ENCODE peak calls at places on chromosomes 2 and 18, in ten cellular contexts. Q is fibroblast of the aortic adventitia; F is right lobe of liver; L is CD4-positive, alpha-beta T cell; T is tibial artery; R is coronary artery; V is activated CD8-positive, alpha-beta T cell treated with anti-CD3 and anti-CD28 coated beads for 36 hours; O is dorsolateral prefrontal cortex; U is fibroblast of pulmonary artery; B is GM10248. Z is an unnamed sample.

GRCh38 chr2:37561615-37562569 is 109.5 kb downstream of the CDC42EP3 start:
- DNase-seq in Q (peak; percentile 82), F (no peak), L (no peak), T (no peak), R (no peak), V (peak; percentile 65), O (no peak), U (peak; percentile 93), B (peak; percentile 18), Z (no peak)

GRCh38 chr2:201854221-201854801 is 48.0 kb downstream of the CDK15 start:
- DNase-seq in Q (peak; percentile 90), F (no peak), L (no peak), T (no peak), R (no peak), V (no peak), O (no peak), U (peak; percentile 86), B (no peak), Z (no peak)

GRCh38 chr2:113078350-113078839 is 10.6 kb downstream of the IL1F10 start:
- DNase-seq in Q (peak; percentile 51), F (peak; percentile 50), L (no peak), T (no peak), R (no peak), V (no peak), O (peak; percentile 16), U (no peak), B (no peak), Z (no peak)

GRCh38 chr2:173451137-173451536 is 96.5 kb downstream of the CDCA7 start:
- DNase-seq in Q (no peak), F (no peak), L (peak; percentile 19), T (no peak), R (no peak), V (peak; percentile 51), O (no peak), U (no peak), B (no peak), Z (no peak)

GRCh38 chr2:152051373-152051893 is 47.4 kb downstream of the CACNB4 start:
- DNase-seq in Q (no peak), F (no peak), L (no peak), T (no peak), R (no peak), V (no peak), O (no peak), U (no peak), B (no peak), Z (no peak)

GRCh38 chr18:33135951-33136660 is 304.4 kb downstream of the CCDC178 start:
- DNase-seq in Q (no peak), F (no peak), L (no peak), T (no peak), R (no peak), V (no peak), O (no peak), U (peak; percentile 14), B (no peak), Z (no peak)

GRCh38 chr18:31273812-31274527 is 44.0 kb upstream of the DSG1 start:
- DNase-seq in Q (no peak), F (no peak), L (no peak), T (no peak), R (no peak), V (no peak), O (no peak), U (no peak), B (no peak), Z (no peak)

GRCh38 chr18:12059334-12060181 is 34.1 kb upstream of the ANKRD62 start:
- DNase-seq in Q (no peak), F (no peak), L (no peak), T (no peak), R (no peak), V (no peak), O (peak; percentile 26), U (no peak), B (no peak), Z (no peak)

GRCh38 chr2:127811397-127811860 is 458 bp upstream of the WDR33 start:
- DNase-seq in Q (no peak), F (no peak), L (no peak), T (peak; percentile 64), R (no peak), V (no peak), O (peak; percentile 29), U (peak; percentile 3), B (no peak), Z (no peak)

GRCh38 chr2:127810637-127811396 is at the start of gene WDR33:
- DNase-seq in Q (peak; percentile 78), F (peak; percentile 95), L (peak; percentile 92), T (peak; percentile 90), R (peak; percentile 87), V (peak; percentile 96), O (peak; percentile 84), U (peak; percentile 87), B (peak; percentile 97), Z (peak; percentile 86)

GRCh38 chr2:127818794-127819425 is 7.9 kb upstream of the WDR33 start:
- DNase-seq in Q (no peak), F (no peak), L (no peak), T (no peak), R (no peak), V (no peak), O (no peak), U (no peak), B (no peak), Z (no peak)

GRCh38 chr2:127811922-127812321 is 951 bp upstream of the WDR33 start:
- DNase-seq in Q (no peak), F (no peak), L (no peak), T (no peak), R (no peak), V (no peak), O (no peak), U (no peak), B (no peak), Z (no peak)

GRCh38 chr2:127814677-127815076 is 3.7 kb upstream of the WDR33 start:
- DNase-seq in Q (no peak), F (no peak), L (no peak), T (no peak), R (no peak), V (no peak), O (no peak), U (no peak), B (no peak), Z (no peak)
- TF ChIP-seq CTCF in Q (no peak), F (no peak), L (no peak), T (no peak), R (no peak), V (no peak), O (no peak), U (no peak), B (no peak), Z (no peak)

DNA sequence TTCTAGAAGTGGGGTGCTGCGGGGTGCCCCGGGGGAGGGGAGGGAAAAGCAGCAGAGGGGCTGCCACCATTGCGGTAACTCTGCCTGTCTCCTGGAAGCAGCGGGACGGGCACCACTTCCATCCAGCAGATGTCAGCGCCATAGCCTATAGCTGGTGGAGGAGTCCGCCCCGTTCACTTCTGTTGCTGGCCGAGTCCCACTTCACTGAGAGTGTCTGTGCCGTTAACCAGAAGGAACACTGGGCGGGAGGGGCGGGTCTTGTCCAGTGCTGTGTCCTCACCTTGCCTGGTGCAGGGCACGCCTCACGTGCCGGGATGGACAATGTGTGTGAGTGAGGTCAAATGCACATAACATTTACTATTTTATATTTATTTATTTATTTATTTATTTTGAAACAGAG is 19.3 kb upstream of the ODC1 start:
- DNase-seq in Q (no peak), F (peak; percentile 24), L (no peak), T (peak; percentile 56), R (no peak), V (no peak), O (no peak), U (no peak), B (no peak), Z (no peak)
- TF ChIP-seq CTCF in Q (no peak), F (no peak), L (no peak), T (no peak), R (no peak), V (no peak), O (no peak), U (no peak), B (no peak), Z (no peak)

GRCh38 chr2:191023235-191023679 is 9.3 kb upstream of the STAT1 start:
- DNase-seq in Q (no peak), F (no peak), L (no peak), T (no peak), R (no peak), V (no peak), O (no peak), U (no peak), B (no peak), Z (no peak)

GRCh38 chr2:191018663-191019119 is 4.7 kb upstream of the STAT1 start:
- DNase-seq in Q (no peak), F (no peak), L (no peak), T (no peak), R (no peak), V (peak; percentile 61), O (no peak), U (no peak), B (no peak), Z (no peak)

GRCh38 chr2:191020221-191020741 is 6.3 kb upstream of the STAT1 start:
- DNase-seq in Q (peak; percentile 97), F (peak; percentile 96), L (peak; percentile 84), T (peak; percentile 97), R (peak; percentile 96), V (peak; percentile 95), O (peak; percentile 84), U (peak; percentile 97), B (peak; percentile 93), Z (peak; percentile 88)

GRCh38 chr2:191018048-191018447 is 4.1 kb upstream of the STAT1 start:
- DNase-seq in Q (no peak), F (no peak), L (no peak), T (no peak), R (no peak), V (no peak), O (no peak), U (no peak), B (no peak), Z (no peak)

DNA sequence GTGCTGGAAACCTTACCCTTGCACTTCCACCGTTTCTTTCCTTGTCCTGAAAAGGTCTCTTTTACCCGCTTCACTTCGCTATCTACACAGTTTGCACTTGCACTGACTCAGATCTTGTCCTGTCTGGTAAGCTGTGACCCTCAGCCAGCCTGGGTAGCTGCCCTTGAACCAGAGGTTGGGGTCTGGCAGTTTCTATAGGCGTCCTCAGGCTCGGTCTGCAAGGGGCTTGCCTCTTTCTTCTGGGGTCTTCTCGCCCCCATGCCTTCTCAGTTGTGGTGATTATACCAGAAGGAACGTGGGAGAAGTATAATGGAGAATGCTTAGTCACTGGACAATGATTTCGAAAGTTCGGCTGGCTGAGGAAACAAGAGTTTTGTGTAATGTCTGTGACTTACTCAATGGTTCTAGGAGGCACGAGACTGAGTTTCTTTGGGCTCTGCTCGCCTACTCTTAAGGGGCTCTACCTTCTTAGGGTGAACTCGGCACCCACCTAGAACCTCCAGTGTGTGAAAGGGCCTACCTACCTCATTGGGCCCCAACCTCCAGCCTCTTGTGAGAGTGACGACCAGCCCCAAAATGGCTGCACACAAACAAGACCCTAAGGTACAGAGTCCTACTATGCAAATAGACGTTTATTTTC is 6.9 kb upstream of the STAT1 start:
- DNase-seq in Q (peak; percentile 91), F (peak; percentile 52), L (no peak), T (peak; percentile 66), R (no peak), V (peak; percentile 69), O (peak; percentile 15), U (peak; percentile 93), B (peak; percentile 25), Z (no peak)
- TF ChIP-seq CTCF in Q (no peak), F (no peak), L (no peak), T (no peak), R (no peak), V (no peak), O (no peak), U (no peak), B (no peak), Z (no peak)

DNA sequence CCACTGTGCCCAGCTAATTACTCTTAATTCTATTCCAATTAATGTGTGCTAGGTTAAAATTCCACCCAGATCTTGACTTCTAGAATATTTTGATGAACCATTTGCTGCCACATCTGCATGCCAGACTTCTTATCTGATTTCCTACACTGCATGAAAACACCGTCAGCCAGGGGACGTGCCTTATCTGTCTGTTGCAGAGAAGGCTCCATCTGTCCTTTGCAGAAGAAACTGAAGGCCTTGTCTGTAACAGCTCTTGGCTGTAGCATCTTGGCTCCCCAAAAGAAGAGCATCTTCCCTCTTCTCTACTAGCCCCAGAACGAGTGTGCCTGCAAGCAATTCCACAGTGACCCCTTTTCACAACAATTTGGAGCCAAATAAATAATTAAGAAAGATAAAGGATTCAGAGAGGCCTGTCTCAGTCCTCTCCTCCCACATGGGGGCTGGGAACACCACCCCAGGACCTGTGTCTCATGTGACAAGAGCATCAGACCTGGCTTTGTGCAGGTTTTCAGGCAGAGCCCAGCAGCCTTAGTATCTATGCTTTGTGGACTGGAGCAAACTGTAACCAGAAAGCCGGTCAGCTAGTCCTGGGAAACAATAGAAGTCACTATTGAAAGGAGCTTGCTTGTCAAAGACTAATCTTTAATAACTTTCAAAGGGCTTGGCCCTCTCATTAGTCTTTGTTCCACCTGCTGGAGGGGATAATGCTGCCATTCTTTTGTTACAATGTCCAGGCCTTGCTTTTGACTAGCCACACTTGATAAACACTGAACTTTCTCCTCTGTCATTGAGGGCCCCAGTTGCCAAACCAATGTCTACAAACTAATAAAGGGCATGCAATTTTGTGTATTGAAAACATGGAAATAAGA is 84.0 kb upstream of the NEUROD1 start:
- DNase-seq in Q (no peak), F (no peak), L (no peak), T (no peak), R (no peak), V (no peak), O (no peak), U (no peak), B (no peak), Z (no peak)
- TF ChIP-seq CTCF in Q (no peak), F (no peak), L (no peak), T (no peak), R (no peak), V (no peak), O (no peak), U (no peak), B (no peak), Z (no peak)

Z was measured in neural crest cell.